ENCODE peak calls at places on chromosomes 11 and 22, in five cellular contexts. X is GM06990, M is esophagus muscularis mucosa, D is choroid plexus epithelial cell, J is IMR-90. S is an unnamed sample.

GRCh38 chr11:63273685-63274084 is 30.3 kb upstream of the SLC22A25 start:
- DNase-seq in X (no peak), M (no peak), D (no peak), J (no peak), S (no peak)

GRCh38 chr22:46996595-46997310 is 234.3 kb downstream of the TBC1D22A start:
- DNase-seq in X (no peak), M (no peak), D (no peak), J (no peak), S (no peak)

GRCh38 chr11:28966951-28967350 is 858.8 kb downstream of the METTL15 start:
- DNase-seq in X (no peak), M (no peak), D (no peak), J (peak), S (peak)

GRCh38 chr11:45885274-45885920 is at the start of gene MAPK8IP1:
- DNase-seq in X (peak), M (no peak), D (peak), J (no peak), S (peak)

GRCh38 chr11:59710136-59710847 is 3.4 kb downstream of the OR10V1 start:
- DNase-seq in X (no peak), M (no peak), D (no peak), J (peak), S (peak)

GRCh38 chr11:77109236-77110019 is 6.8 kb downstream of the OMP start:
- DNase-seq in X (no peak), M (no peak), D (peak), J (peak), S (peak)

GRCh38 chr22:26708256-26709009 is 51.0 kb downstream of the MIAT start:
- DNase-seq in X (peak), M (no peak), D (peak), J (no peak), S (peak)

GRCh38 chr11:105935791-105936190 is 86.2 kb downstream of the MSANTD4 start:
- DNase-seq in X (no peak), M (no peak), D (no peak), J (peak), S (peak)

GRCh38 chr11:77103319-77103718 is 679 bp downstream of the OMP start:
- DNase-seq in X (no peak), M (no peak), D (no peak), J (no peak), S (no peak)

GRCh38 chr11:61041755-61042518 is 60.4 kb upstream of the CD5 start:
- DNase-seq in X (peak), M (no peak), D (peak), J (no peak), S (no peak)

GRCh38 chr22:50665738-50666137 is 6.9 kb upstream of the SHANK3 start:
- DNase-seq in X (no peak), M (no peak), D (no peak), J (no peak), S (no peak)

GRCh38 chr22:33600113-33600512 is 320.2 kb downstream of the LARGE1 start:
- DNase-seq in X (no peak), M (no peak), D (no peak), J (no peak), S (no peak)

GRCh38 chr11:99256614-99257013 is 235.9 kb downstream of the CNTN5 start:
- DNase-seq in X (no peak), M (no peak), D (no peak), J (no peak), S (no peak)

GRCh38 chr22:27836181-27836580 is 34.6 kb upstream of the MN1 start:
- DNase-seq in X (no peak), M (no peak), D (no peak), J (no peak), S (peak)

GRCh38 chr11:116696381-116696941 is 76.3 kb downstream of the BUD13 start:
- DNase-seq in X (no peak), M (peak), D (no peak), J (no peak), S (peak)

GRCh38 chr11:74809820-74810219 is 61.2 kb downstream of the RNF169 start:
- DNase-seq in X (no peak), M (no peak), D (no peak), J (no peak), S (no peak)

GRCh38 chr11:5443835-5444393 is 2.6 kb upstream of the OR51I1 start:
- DNase-seq in X (no peak), M (no peak), D (no peak), J (no peak), S (no peak)

GRCh38 chr11:26778000-26778757 is 56.3 kb upstream of the SLC5A12 start:
- DNase-seq in X (peak), M (no peak), D (peak), J (peak), S (peak)

GRCh38 chr11:10990637-10991036 is 132.8 kb upstream of the ZBED5 start:
- DNase-seq in X (no peak), M (no peak), D (no peak), J (no peak), S (no peak)

GRCh38 chr11:235998-236773 is at the start of gene SIRT3:
- DNase-seq in X (peak), M (peak), D (peak), J (peak), S (peak)

GRCh38 chr11:17745032-17745772 is 10.6 kb downstream of the KCNC1 start:
- DNase-seq in X (no peak), M (no peak), D (no peak), J (no peak), S (no peak)

GRCh38 chr11:119694334-119694733 is 34.7 kb downstream of the NECTIN1 start:
- DNase-seq in X (no peak), M (no peak), D (peak), J (no peak), S (no peak)

GRCh38 chr11:71342951-71343827 is 90.8 kb upstream of the SHANK2 start:
- DNase-seq in X (no peak), M (no peak), D (peak), J (peak), S (no peak)

GRCh38 chr11:67640021-67640757 is 626 bp upstream of the TBX10 start:
- DNase-seq in X (peak), M (no peak), D (peak), J (peak), S (peak)

GRCh38 chr11:121435132-121435531 is 17.0 kb upstream of the SORL1 start:
- DNase-seq in X (no peak), M (no peak), D (no peak), J (no peak), S (no peak)

GRCh38 chr11:63564785-63565350 is 1.7 kb upstream of the PLAAT2 start:
- DNase-seq in X (no peak), M (no peak), D (no peak), J (no peak), S (no peak)

GRCh38 chr11:126929186-126930085 is 71.1 kb downstream of the KIRREL3 start:
- DNase-seq in X (no peak), M (no peak), D (no peak), J (peak), S (no peak)

GRCh38 chr11:93216511-93217121 is 18.8 kb upstream of the SLC36A4 start:
- DNase-seq in X (no peak), M (no peak), D (no peak), J (no peak), S (no peak)

GRCh38 chr22:46574993-46575914 is 37.8 kb upstream of the CELSR1 start:
- DNase-seq in X (no peak), M (no peak), D (no peak), J (no peak), S (no peak)

GRCh38 chr11:115759622-115760527 is 255.7 kb upstream of the CADM1 start:
- DNase-seq in X (no peak), M (no peak), D (no peak), J (no peak), S (peak)

GRCh38 chr22:39529487-39529851 is 3.1 kb downstream of the RPS19BP1 start:
- DNase-seq in X (no peak), M (no peak), D (no peak), J (no peak), S (no peak)

GRCh38 chr22:39528080-39528661 is 4.4 kb downstream of the RPS19BP1 start:
- DNase-seq in X (no peak), M (no peak), D (no peak), J (no peak), S (no peak)

GRCh38 chr22:39530136-39530535 is 2.4 kb downstream of the RPS19BP1 start:
- DNase-seq in X (no peak), M (no peak), D (no peak), J (no peak), S (no peak)

GRCh38 chr22:39527481-39527961 is 5.0 kb downstream of the RPS19BP1 start:
- DNase-seq in X (no peak), M (no peak), D (peak), J (peak), S (no peak)

DNA sequence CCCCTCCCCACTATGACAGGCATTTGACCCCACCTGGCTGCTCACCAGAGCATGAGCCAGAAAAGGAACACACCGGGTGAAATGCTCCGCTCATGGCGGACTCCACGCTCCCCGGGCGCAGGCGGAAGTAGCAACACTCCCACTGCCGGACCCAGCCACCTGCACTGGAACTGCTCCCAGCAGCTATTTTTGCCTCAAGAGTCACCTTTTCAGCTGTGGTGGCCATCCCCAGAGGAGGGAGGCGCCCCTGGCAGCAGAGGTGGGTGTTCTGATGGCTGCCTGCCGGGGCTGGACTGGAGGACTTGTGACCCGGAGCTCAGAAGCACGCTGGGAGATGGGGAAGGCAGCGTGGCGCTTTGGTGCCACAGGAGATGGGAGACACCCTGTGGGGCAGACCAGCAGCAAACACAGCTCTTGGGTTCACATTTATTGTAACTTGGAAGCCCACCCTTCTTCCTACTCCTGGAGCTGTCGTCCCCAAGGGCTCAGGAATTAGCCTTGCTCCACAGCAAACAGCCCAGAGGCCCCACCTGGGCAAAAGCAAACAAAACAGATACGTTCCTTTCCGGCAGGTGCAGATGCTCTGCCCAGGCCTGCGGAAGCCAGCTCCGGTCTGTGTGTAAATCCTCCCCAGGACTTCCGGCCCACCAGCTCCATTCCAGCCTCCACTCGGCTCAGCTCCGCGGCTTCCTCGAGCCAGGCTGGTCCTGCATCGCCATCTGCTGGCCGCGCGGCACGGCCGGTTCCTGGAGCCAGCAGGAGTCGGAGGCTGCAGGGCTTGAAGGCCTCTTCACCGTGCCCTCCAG is 3.7 kb downstream of the RPS19BP1 start:
- DNase-seq in X (peak), M (peak), D (peak), J (peak), S (peak)
- H3K4me3 ChIP-seq in X (peak), M (peak), D (peak), J (no peak), S (peak)

GRCh38 chr22:48208894-48209293 is 1446.4 kb downstream of the TBC1D22A start:
- DNase-seq in X (no peak), M (peak), D (no peak), J (no peak), S (no peak)
- TF ChIP-seq CTCF in X (no peak), M (no peak), D (no peak), J (no peak), S (no peak)

GRCh38 chr22:18077087-18077638 is 627 bp upstream of the PEX26 start:
- DNase-seq in X (no peak), M (no peak), D (no peak), J (no peak), S (no peak)

GRCh38 chr22:18078329-18079041 is 695 bp downstream of the PEX26 start:
- DNase-seq in X (peak), M (no peak), D (peak), J (peak), S (peak)

GRCh38 chr22:18077639-18078328 is at the start of gene PEX26:
- DNase-seq in X (peak), M (peak), D (peak), J (peak), S (peak)

GRCh38 chr22:18075101-18075730 is 2.6 kb upstream of the PEX26 start:
- DNase-seq in X (no peak), M (no peak), D (no peak), J (no peak), S (no peak)

GRCh38 chr22:18076060-18076497 is 1.7 kb upstream of the PEX26 start:
- DNase-seq in X (no peak), M (no peak), D (peak), J (peak), S (peak)
- H3K4me3 ChIP-seq in X (peak), M (no peak), D (no peak), J (no peak), S (no peak)

DNA sequence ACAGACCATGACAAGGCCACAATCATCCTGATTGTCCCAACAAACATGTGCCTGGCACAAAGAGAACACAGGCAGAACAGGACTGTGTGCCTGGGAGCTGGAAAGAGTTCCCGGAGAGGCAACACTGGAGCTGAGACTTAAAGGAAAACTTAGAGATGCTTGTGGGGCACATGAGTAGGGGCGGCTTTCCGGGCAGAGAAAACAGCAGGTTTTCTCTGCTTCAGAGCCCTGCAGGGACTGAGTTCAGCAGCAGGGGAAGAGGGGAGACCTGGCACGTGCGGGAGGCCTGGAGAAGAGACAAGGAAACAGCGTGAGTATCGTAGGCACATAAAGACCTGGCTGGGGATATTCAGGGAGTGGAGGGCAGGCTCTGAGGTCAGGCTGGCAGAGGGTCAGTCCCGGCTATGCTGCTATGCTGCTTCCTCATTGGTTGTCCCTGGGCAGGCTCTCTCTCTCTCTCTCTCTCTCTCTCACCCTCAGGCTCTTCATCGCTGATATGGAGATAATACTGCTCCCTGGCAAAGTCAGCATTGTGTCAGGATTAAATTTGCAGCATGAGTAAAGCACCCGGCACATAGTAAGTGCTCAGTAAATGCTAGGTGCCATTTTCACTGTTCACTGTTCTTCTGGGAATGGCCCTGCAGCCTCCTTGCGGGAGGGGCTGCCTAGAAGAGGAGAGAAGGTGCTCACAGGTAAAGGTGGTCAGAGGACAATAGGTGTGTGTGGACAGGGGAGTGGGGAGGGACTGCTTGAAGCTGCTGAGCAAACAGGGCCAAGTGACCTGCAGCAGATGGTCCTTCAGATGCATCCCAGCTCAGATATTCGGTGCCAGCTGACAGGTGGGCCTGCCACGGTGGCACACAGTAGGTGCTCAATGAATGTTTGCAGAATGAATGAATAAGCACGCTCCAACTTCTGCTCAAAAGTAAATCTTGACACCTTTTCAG is 2.0 kb downstream of the KIAA0930 start:
- DNase-seq in X (no peak), M (no peak), D (no peak), J (no peak), S (no peak)
- TF ChIP-seq CTCF in X (no peak), M (no peak), D (no peak), J (no peak), S (no peak)

GRCh38 chr22:17706451-17706900 is 67.8 kb downstream of the BID start:
- DNase-seq in X (peak), M (no peak), D (peak), J (peak), S (peak)
- H3K4me3 ChIP-seq in X (peak), M (peak), D (peak), J (peak), S (peak)